ENCODE peak calls at places on chromosomes 11 and 22, in five cellular contexts. N is PC-3, S is endothelial cell of umbilical vein, P is Karpas-422, Z is spleen. A is an unnamed sample.

GRCh38 chr11:115873813-115874212 is 369.6 kb upstream of the CADM1 start:
- DNase-seq in Z (no peak), N (no peak), P (peak; percentile 70), S (no peak), A (no peak)

GRCh38 chr11:451738-452137 is 1.7 kb downstream of the PTDSS2 start:
- DNase-seq in P (no peak), N (no peak), Z (no peak), S (no peak), A (no peak)

GRCh38 chr11:65542738-65543390 is 15.3 kb downstream of the LTBP3 start:
- DNase-seq in Z (no peak), N (no peak), S (no peak), P (no peak), A (no peak)

GRCh38 chr11:11416502-11416901 is 63.5 kb upstream of the CSNK2A3 start:
- DNase-seq in S (no peak), P (no peak), Z (no peak), N (peak; percentile 68), A (peak; percentile 62)

GRCh38 chr11:94768602-94769511 is 701 bp downstream of the AMOTL1 start:
- DNase-seq in S (peak; percentile 57), Z (peak; percentile 84), P (no peak), N (peak; percentile 55), A (peak; percentile 46)

GRCh38 chr11:74932169-74932568 is 16.7 kb downstream of the XRRA1 start:
- DNase-seq in S (peak; percentile 58), P (no peak), Z (no peak), N (peak; percentile 48), A (peak; percentile 57)

GRCh38 chr11:15569626-15570025 is 454.9 kb downstream of the INSC start:
- DNase-seq in N (no peak), S (no peak), Z (no peak), P (no peak), A (peak; percentile 5)

GRCh38 chr11:90135016-90135415 is 553 bp downstream of the NAALAD2 start:
- DNase-seq in N (no peak), S (no peak), P (no peak), Z (no peak), A (peak; percentile 3)

GRCh38 chr22:29269731-29270474 is 1.8 kb downstream of the EWSR1 start:
- DNase-seq in Z (no peak), S (peak; percentile 16), N (peak; percentile 19), P (no peak), A (peak; percentile 31)

GRCh38 chr11:92808009-92808408 is 161.4 kb upstream of the MTNR1B start:
- DNase-seq in P (no peak), Z (no peak), S (no peak), N (no peak), A (no peak)

GRCh38 chr11:73958521-73959141 is 7.8 kb downstream of the DNAJB13 start:
- DNase-seq in P (no peak), Z (no peak), S (no peak), N (no peak), A (no peak)

GRCh38 chr11:64846998-64847666 is 2.7 kb upstream of the CDC42BPG start:
- DNase-seq in Z (peak; percentile 99), N (peak; percentile 99), S (peak; percentile 85), P (peak; percentile 97), A (peak; percentile 85)

GRCh38 chr22:49629024-49629570 is 198.6 kb downstream of the BRD1 start:
- DNase-seq in P (no peak), S (no peak), N (no peak), Z (peak; percentile 39), A (no peak)

GRCh38 chr11:109697140-109697843 is 275.3 kb downstream of the C11orf87 start:
- DNase-seq in P (peak; percentile 92), Z (peak; percentile 47), N (peak; percentile 64), S (peak; percentile 44), A (peak; percentile 57)

GRCh38 chr22:17637490-17638181 is 921 bp upstream of the BCL2L13 start:
- DNase-seq in P (no peak), Z (no peak), N (no peak), S (no peak), A (no peak)

GRCh38 chr11:16169541-16169940 is 186.8 kb downstream of the SOX6 start:
- DNase-seq in S (no peak), Z (no peak), P (no peak), N (no peak), A (no peak)

GRCh38 chr11:57288771-57289579 is 35.8 kb downstream of the TNKS1BP1 start:
- DNase-seq in Z (no peak), P (no peak), N (peak; percentile 85), S (peak; percentile 94), A (peak; percentile 76)

GRCh38 chr22:41762980-41763779 is 37.3 kb upstream of the CCDC134 start:
- DNase-seq in P (peak; percentile 87), Z (peak; percentile 79), N (peak; percentile 5), S (peak; percentile 16), A (no peak)

GRCh38 chr11:93051181-93051580 is 81.7 kb downstream of the MTNR1B start:
- DNase-seq in N (no peak), S (no peak), Z (no peak), P (no peak), A (peak; percentile 47)

GRCh38 chr11:29306527-29306926 is 710.3 kb downstream of the KCNA4 start:
- DNase-seq in N (peak; percentile 55), P (no peak), S (peak; percentile 86), Z (no peak), A (peak; percentile 92)

GRCh38 chr11:82229346-82229745 is 504.3 kb downstream of the FAM181B start:
- DNase-seq in S (no peak), Z (no peak), P (peak; percentile 80), N (peak; percentile 37), A (peak; percentile 33)

GRCh38 chr11:27754035-27755017 is 54.1 kb upstream of the BDNF start:
- DNase-seq in S (peak; percentile 19), Z (no peak), P (peak; percentile 58), N (peak; percentile 51), A (peak; percentile 93)

GRCh38 chr22:47282851-47283250 is 520.4 kb downstream of the TBC1D22A start:
- DNase-seq in P (no peak), S (no peak), N (no peak), Z (no peak), A (no peak)

GRCh38 chr11:44950625-44951472 is at the start of gene TP53I11:
- DNase-seq in S (peak; percentile 77), Z (peak; percentile 95), N (peak; percentile 63), P (no peak), A (no peak)

GRCh38 chr11:72721689-72722049 is 30.5 kb downstream of the ARAP1 start:
- DNase-seq in N (no peak), P (no peak), Z (peak; percentile 88), S (no peak), A (peak; percentile 18)

GRCh38 chr22:40178417-40179409 is 988 bp downstream of the TNRC6B start:
- DNase-seq in P (peak; percentile 92), S (peak; percentile 71), Z (peak; percentile 77), N (peak; percentile 20), A (peak; percentile 57)

GRCh38 chr11:19244621-19245020 is 3.9 kb upstream of the E2F8 start:
- DNase-seq in N (peak; percentile 54), P (no peak), Z (no peak), S (no peak), A (no peak)

GRCh38 chr22:27438271-27438980 is 363.1 kb downstream of the MN1 start:
- DNase-seq in Z (no peak), P (no peak), S (no peak), N (peak; percentile 43), A (peak; percentile 49)

GRCh38 chr11:27179334-27179733 is 138.7 kb downstream of the BBOX1 start:
- DNase-seq in S (no peak), P (no peak), N (no peak), Z (no peak), A (no peak)

GRCh38 chr22:27726726-27727449 is 74.7 kb downstream of the MN1 start:
- DNase-seq in S (peak; percentile 79), Z (no peak), N (peak; percentile 44), P (no peak), A (peak; percentile 68)

GRCh38 chr11:111308140-111308539 is 9.8 kb downstream of the POU2AF3 start:
- DNase-seq in N (no peak), P (no peak), S (no peak), Z (no peak), A (no peak)

GRCh38 chr22:34761111-34761510 is 304.8 kb upstream of the ISX start:
- DNase-seq in P (no peak), N (no peak), Z (no peak), S (no peak), A (no peak)

GRCh38 chr22:44600386-44600785 is 101.6 kb upstream of the PRR5 start:
- DNase-seq in P (no peak), Z (no peak), S (no peak), N (no peak), A (no peak)

GRCh38 chr11:59145534-59145933 is 2.9 kb downstream of the FAM111A start:
- DNase-seq in P (no peak), Z (no peak), N (peak; percentile 37), S (no peak), A (peak; percentile 2)
- H3K4me3 ChIP-seq in P (peak overlapping the region; percentile 94), Z (no peak overlapping the region), N (peak overlapping the region; percentile 79), S (no peak overlapping the region), A (peak overlapping the region; percentile 51)

DNA sequence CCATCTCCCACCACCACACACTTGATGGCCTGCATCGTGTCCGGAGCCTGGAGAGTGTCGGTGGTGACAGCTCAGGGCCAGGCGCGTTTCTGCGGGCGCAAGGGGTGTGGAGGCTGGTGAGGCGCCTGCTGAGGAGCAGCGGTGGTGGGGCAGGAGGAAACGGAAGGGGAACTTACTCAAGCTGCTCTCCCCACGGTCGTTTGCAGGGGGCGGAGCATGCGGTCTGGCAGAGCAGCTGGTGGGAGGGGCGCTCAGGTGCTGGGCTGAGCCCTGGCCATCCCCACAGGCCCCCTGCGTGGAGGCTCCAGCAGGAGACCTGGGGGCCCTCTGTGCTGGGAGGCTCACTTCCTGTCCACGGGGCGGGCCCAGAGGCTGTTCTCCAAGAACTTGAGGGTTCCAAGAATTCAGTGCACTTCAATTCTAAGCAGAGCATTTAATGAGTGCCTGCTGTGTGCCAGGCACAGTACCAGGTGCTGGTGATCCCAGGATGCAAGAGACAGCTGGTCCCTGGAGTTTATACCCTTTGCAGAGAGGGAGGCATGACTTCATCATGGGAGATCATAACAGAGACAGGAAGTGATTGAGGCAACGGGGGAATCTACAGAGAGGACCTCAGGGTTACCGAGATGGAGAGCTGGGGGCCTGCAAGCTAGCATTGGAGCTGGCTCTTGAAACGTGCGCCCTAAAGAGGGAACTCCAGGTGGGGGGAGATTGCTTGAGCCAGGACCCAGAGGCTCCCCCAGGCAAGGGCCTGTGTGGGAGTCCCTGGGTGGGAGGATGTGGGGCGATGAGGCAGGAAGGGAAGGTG is at the start of gene RAC2:
- DNase-seq in P (peak; percentile 98), Z (peak; percentile 99), N (peak; percentile 73), S (peak; percentile 69), A (peak; percentile 55)
- H3K4me3 ChIP-seq in P (peak within 1 kb of the TSS; percentile 95), Z (peak within 1 kb of the TSS; percentile 88), N (peak within 1 kb of the TSS; percentile 93), S (peak within 1 kb of the TSS; percentile 50), A (peak within 1 kb of the TSS; percentile 39)

GRCh38 chr11:2138436-2139117 is 612 bp downstream of the IGF2 start:
- DNase-seq in Z (no peak), N (no peak), P (no peak), S (no peak), A (no peak)
- H3K4me3 ChIP-seq in Z (no peak overlapping the region), N (peak overlapping the region; percentile 60), P (no peak overlapping the region), S (peak overlapping the region; percentile 23), A (peak overlapping the region; percentile 46)

GRCh38 chr11:85809191-85809590 is 1.8 kb downstream of the SYTL2 start:
- DNase-seq in S (no peak), Z (no peak), N (no peak), P (peak; percentile 86), A (no peak)
- H3K4me3 ChIP-seq in S (no peak overlapping the region), Z (no peak overlapping the region), N (peak overlapping the region; percentile 77), P (peak overlapping the region; percentile 4), A (peak overlapping the region; percentile 56)

A was measured in astrocyte of the spinal cord.